ENCODE peak calls at places on chromosomes 1 and 21, in six cellular contexts. J is neural crest cell; A is breast epithelium; D is CD4-positive, alpha-beta T cell; P is fibroblast of mammary gland; Z is progenitor cell of endocrine pancreas. R is an unnamed sample.

GRCh38 chr1:113808450-113809195 is 3.7 kb downstream of the RSBN1 start:
- DNase-seq in D (no peak), J (no peak), A (no peak), Z (no peak), P (no peak), R (no peak)

GRCh38 chr1:78121650-78122210 is 76.0 kb downstream of the GIPC2 start:
- DNase-seq in J (no peak), A (no peak), Z (no peak), P (no peak), D (no peak), R (no peak)

GRCh38 chr21:19853709-19854575 is 1144.3 kb upstream of the NCAM2 start:
- DNase-seq in P (no peak), A (no peak), Z (no peak), J (no peak), D (no peak), R (no peak)

GRCh38 chr1:38581396-38581795 is 278.2 kb downstream of the RRAGC start:
- DNase-seq in A (no peak), J (no peak), P (no peak), Z (no peak), D (no peak), R (no peak)

GRCh38 chr1:17502326-17502778 is 37.1 kb upstream of the ARHGEF10L start:
- DNase-seq in Z (peak), D (peak), A (peak), J (peak), P (peak), R (peak)

GRCh38 chr1:171748651-171749050 is 6.8 kb upstream of the VAMP4 start:
- DNase-seq in D (no peak), Z (no peak), J (no peak), P (no peak), A (no peak), R (no peak)

GRCh38 chr1:23745515-23745914 is 2.2 kb downstream of the ELOA start:
- DNase-seq in Z (no peak), A (no peak), P (peak), D (no peak), J (no peak), R (peak)

GRCh38 chr1:172135076-172135672 is 285.3 kb upstream of the C1orf105 start:
- DNase-seq in Z (no peak), J (no peak), P (peak), D (peak), A (no peak), R (no peak)

GRCh38 chr1:8985915-8986813 is 40.1 kb downstream of the SLC2A7 start:
- DNase-seq in D (no peak), P (peak), J (no peak), A (peak), Z (no peak), R (no peak)

GRCh38 chr1:12561121-12561520 is 56.9 kb downstream of the DHRS3 start:
- DNase-seq in J (no peak), A (no peak), D (no peak), Z (no peak), P (no peak), R (no peak)

GRCh38 chr1:3350441-3351261 is 103.8 kb upstream of the ARHGEF16 start:
- DNase-seq in A (no peak), D (no peak), J (no peak), Z (no peak), P (peak), R (no peak)

GRCh38 chr1:182608850-182609610 is 4.8 kb upstream of the RGS16 start:
- DNase-seq in J (no peak), D (no peak), P (peak), A (no peak), Z (no peak), R (no peak)

GRCh38 chr1:241482761-241483250 is 36.7 kb downstream of the FH start:
- DNase-seq in P (peak), J (no peak), Z (no peak), D (no peak), A (no peak), R (no peak)

GRCh38 chr1:63883494-63884235 is 109.8 kb downstream of the ROR1 start:
- DNase-seq in D (no peak), J (no peak), Z (no peak), P (no peak), A (no peak), R (no peak)

GRCh38 chr1:218323568-218324225 is 21.4 kb upstream of the TGFB2 start:
- DNase-seq in A (no peak), J (no peak), P (no peak), Z (no peak), D (no peak), R (no peak)

GRCh38 chr1:243849089-243850012 is 692 bp downstream of the AKT3 start:
- DNase-seq in A (no peak), J (peak), Z (peak), D (peak), P (peak), R (peak)

GRCh38 chr1:193085263-193085662 is 20.0 kb downstream of the GLRX2 start:
- DNase-seq in P (no peak), A (no peak), D (no peak), J (no peak), Z (no peak), R (no peak)

GRCh38 chr1:170836146-170836545 is 99.2 kb upstream of the MROH9 start:
- DNase-seq in J (no peak), Z (no peak), D (no peak), P (peak), A (no peak), R (no peak)

GRCh38 chr1:233357595-233358446 is 30.3 kb downstream of the MAP3K21 start:
- DNase-seq in A (no peak), P (no peak), Z (no peak), D (no peak), J (no peak), R (no peak)

GRCh38 chr1:229579101-229579651 is 20.7 kb upstream of the ABCB10 start:
- DNase-seq in J (peak), P (peak), D (no peak), Z (no peak), A (no peak), R (peak)

GRCh38 chr1:229582011-229582694 is 23.6 kb upstream of the ABCB10 start:
- DNase-seq in Z (no peak), P (peak), J (no peak), D (no peak), A (no peak), R (no peak)

GRCh38 chr1:229581485-229581884 is 23.0 kb upstream of the ABCB10 start:
- DNase-seq in J (no peak), Z (no peak), A (no peak), P (no peak), D (no peak), R (no peak)

GRCh38 chr1:229574679-229575442 is 16.4 kb upstream of the ABCB10 start:
- DNase-seq in A (no peak), Z (no peak), P (no peak), J (no peak), D (no peak), R (no peak)

GRCh38 chr1:229578168-229579100 is 19.9 kb upstream of the ABCB10 start:
- DNase-seq in A (no peak), D (no peak), P (no peak), Z (no peak), J (no peak), R (no peak)
- TF ChIP-seq CTCF in A (no peak), D (no peak), P (no peak), Z (no peak), J (no peak), R (peak)

GRCh38 chr1:156055649-156056048 is 1.1 kb downstream of the LAMTOR2 start:
- DNase-seq in Z (no peak), J (no peak), P (no peak), A (no peak), D (no peak), R (no peak)

GRCh38 chr1:156054500-156055342 is at the start of gene LAMTOR2:
- DNase-seq in D (peak), J (peak), A (peak), P (peak), Z (peak), R (peak)

GRCh38 chr1:156052862-156053769 is 482 bp downstream of the UBQLN4 start:
- DNase-seq in A (peak), Z (peak), D (peak), P (peak), J (peak), R (peak)

GRCh38 chr1:156055343-156055645 is 712 bp downstream of the LAMTOR2 start:
- DNase-seq in A (no peak), D (no peak), Z (no peak), P (no peak), J (no peak), R (no peak)

GRCh38 chr1:156053770-156054499 is at the start of gene UBQLN4:
- DNase-seq in D (peak), Z (peak), J (peak), P (peak), A (peak), R (peak)
- TF ChIP-seq CTCF in D (peak), Z (peak), J (peak), P (peak), A (no peak), R (peak)

DNA sequence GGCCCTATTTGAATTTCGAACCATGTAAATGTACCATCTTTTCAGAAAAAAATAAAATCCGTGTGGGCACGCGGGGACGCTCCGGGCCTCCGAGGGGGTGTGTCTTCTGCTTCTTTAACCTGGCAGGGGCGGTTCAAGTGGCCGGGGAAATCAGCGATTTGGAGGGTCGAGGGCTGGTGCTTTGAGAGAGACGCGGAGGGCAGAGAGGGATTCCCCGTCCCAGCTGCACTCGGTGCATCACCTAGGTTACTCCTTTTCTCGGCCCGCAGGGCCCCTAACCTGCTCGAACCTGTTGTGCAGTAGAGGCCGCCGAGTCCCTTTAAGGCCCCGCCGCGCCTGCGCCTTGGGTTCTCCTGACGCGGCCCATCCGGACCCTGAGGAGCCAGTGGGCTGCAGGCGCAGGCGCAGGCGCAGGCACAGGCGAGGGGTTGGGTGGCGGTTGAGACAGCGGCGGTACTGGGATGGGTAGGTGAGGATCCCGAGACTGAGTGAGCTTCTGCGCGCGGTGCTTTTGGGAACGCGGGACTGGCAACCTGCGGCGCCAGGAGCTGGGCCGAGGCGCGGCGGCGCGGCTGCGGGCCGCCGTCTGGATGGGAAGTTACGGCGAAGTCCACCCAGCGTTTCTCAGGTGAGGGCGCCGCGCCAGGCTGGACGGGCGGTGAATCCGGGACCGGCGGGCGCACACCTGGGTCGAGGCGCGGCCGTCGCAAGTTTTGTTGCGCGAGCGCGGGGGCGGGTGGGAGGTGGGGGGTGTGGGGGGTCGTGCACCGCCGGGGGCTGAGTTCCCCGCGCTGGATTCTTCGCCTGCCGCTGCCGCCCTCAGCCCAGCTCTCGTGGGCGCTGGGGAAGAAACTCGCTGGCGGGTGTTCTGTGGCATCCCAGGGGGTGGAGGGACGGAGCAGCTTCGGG is at the start of gene NBPF3:
- DNase-seq in J (peak), P (peak), A (peak), Z (peak), D (peak), R (peak)
- TF ChIP-seq CTCF in J (no peak), P (no peak), A (no peak), Z (no peak), D (no peak), R (no peak)

GRCh38 chr21:16942703-16943102 is 570.1 kb upstream of the CXADR start:
- DNase-seq in Z (no peak), J (no peak), A (no peak), D (no peak), P (peak), R (no peak)
- TF ChIP-seq CTCF in Z (peak), J (peak), A (no peak), D (no peak), P (peak), R (no peak)

GRCh38 chr1:203504400-203505250 is 10.7 kb downstream of the OPTC start:
- DNase-seq in D (peak), A (peak), P (peak), J (peak), Z (peak), R (peak)
- TF ChIP-seq CTCF in D (peak), A (peak), P (peak), J (peak), Z (peak), R (peak)

GRCh38 chr21:29943885-29944284 is 4.1 kb upstream of the GRIK1 start:
- DNase-seq in D (no peak), A (no peak), P (peak), Z (no peak), J (no peak), R (no peak)
- TF ChIP-seq CTCF in D (no peak), A (no peak), P (peak), Z (peak), J (peak), R (no peak)

GRCh38 chr1:98749152-98749756 is 87.7 kb downstream of the SNX7 start:
- DNase-seq in A (no peak), Z (no peak), D (no peak), J (no peak), P (peak), R (no peak)
- TF ChIP-seq CTCF in A (no peak), Z (peak), D (peak), J (peak), P (peak), R (peak)

DNA sequence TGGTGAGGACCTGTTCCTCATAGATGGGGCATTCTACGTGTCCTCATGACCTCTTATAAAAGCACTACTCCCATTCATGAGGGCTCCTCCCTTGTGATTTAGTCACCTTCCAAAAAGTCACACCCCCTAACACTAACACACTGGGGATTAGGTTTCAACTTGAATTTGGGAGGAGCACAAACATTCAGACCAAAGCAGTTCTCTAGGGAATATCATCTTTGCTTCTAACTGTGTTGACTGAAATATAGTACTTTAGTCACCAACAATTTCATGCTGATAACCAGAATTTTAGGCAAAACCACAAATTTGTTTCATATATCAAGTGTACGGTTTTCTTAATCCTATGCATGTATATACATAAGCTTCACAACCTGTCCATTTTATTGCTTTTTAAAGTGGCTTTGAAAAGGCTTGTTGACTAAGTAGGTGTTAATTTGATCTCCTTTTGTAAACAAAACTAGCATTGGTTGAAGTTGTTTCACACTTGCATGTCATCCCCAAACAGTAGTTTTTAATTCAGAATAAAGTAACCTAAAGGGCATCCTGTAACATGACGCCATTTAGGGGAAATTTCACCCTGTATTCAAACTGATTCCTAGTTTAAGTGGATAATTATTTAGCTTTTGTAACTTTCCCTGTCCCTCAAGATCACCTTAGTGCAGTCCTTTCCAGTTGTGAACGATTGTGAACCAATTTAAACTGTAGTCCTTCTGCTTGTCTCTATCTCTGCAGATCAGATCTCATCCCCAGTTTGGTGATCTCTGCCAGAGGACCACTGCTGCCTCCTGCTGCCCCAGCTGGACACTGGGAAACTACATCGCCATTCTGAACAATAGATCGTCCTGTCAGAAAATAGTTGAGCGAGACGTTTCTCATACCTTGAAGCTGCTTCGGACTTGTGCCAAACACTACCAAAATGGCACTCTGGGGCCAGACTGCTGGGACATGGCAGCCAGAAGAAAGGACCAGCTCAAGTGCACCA is 141.1 kb downstream of the TLR5 start:
- DNase-seq in D (no peak), Z (no peak), A (no peak), J (no peak), P (peak), R (no peak)
- TF ChIP-seq CTCF in D (no peak), Z (no peak), A (no peak), J (no peak), P (peak), R (no peak)

DNA sequence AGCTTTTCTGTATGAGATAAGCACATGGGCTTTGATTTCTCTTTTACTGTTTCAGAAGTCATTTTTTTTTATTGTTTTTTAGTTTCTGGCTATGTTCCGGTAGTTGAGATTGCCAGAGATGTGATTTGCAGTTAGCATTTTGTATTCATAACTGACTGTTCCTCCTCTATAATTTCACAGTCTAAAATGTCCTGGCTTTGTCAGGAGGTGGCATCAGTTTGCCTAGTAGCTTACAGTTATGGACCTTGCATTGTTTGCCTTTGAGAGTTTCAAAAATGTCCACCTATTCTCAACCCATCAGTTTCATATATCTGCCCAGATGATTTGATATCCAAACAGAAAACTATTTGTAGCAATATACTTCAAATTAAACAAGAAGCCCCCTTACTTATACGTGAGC is 39.5 kb upstream of the ST6GALNAC3 start:
- DNase-seq in A (no peak), P (peak), D (no peak), J (no peak), Z (no peak), R (no peak)
- TF ChIP-seq CTCF in A (no peak), P (peak), D (no peak), J (peak), Z (peak), R (no peak)

GRCh38 chr1:16236091-16236494 is 890 bp downstream of the CPLANE2 start:
- DNase-seq in P (no peak), Z (no peak), J (no peak), D (peak), A (no peak), R (peak)
- TF ChIP-seq CTCF in P (no peak), Z (peak), J (peak), D (peak), A (peak), R (peak)